ENCODE peak calls at places on chromosomes 6 and 20, in four cellular contexts. A is WERI-Rb-1, K is coronary artery, W is RWPE1. R is an unnamed sample.

GRCh38 chr6:83221886-83222479 is 28.8 kb downstream of the RWDD2A start:
- DNase-seq in A (no peak), K (no peak), W (peak; percentile 21), R (no peak)

GRCh38 chr6:158793432-158793831 is 25.7 kb downstream of the EZR start:
- DNase-seq in A (peak; percentile 24), K (no peak), W (peak; percentile 52), R (no peak)

GRCh38 chr6:24064106-24064505 is 61.9 kb upstream of the NRSN1 start:
- DNase-seq in A (peak; percentile 56), K (no peak), W (no peak), R (no peak)

GRCh38 chr6:90412538-90413369 is 116.1 kb upstream of the BACH2 start:
- DNase-seq in A (no peak), K (no peak), W (no peak), R (no peak)

GRCh38 chr6:64221776-64222175 is 586.2 kb downstream of the PHF3 start:
- DNase-seq in A (no peak), K (no peak), W (no peak), R (no peak)

GRCh38 chr20:31979713-31980426 is 11.9 kb downstream of the XKR7 start:
- DNase-seq in A (no peak), K (no peak), W (no peak), R (no peak)

GRCh38 chr20:53834044-53834442 is 236.4 kb downstream of the BCAS1 start:
- DNase-seq in A (no peak), K (no peak), W (no peak), R (no peak)

GRCh38 chr6:39263299-39264037 is 34.2 kb upstream of the KCNK5 start:
- DNase-seq in A (no peak), K (no peak), W (no peak), R (no peak)

GRCh38 chr20:25053207-25054132 is 4.5 kb downstream of the ACSS1 start:
- DNase-seq in A (no peak), K (peak; percentile 75), W (no peak), R (no peak)

GRCh38 chr20:47164076-47164634 is 192.3 kb downstream of the ZMYND8 start:
- DNase-seq in A (no peak), K (no peak), W (no peak), R (no peak)

GRCh38 chr6:87174078-87174579 is 18.8 kb downstream of the ZNF292 start:
- DNase-seq in A (no peak), K (no peak), W (no peak), R (no peak)

GRCh38 chr6:126302191-126302590 is 37.7 kb upstream of the CENPW start:
- DNase-seq in A (no peak), K (no peak), W (no peak), R (no peak)

GRCh38 chr6:151709329-151709728 is 98.2 kb upstream of the ESR1 start:
- DNase-seq in A (no peak), K (no peak), W (no peak), R (no peak)

GRCh38 chr20:14991023-14991422 is 653.6 kb upstream of the FLRT3 start:
- DNase-seq in A (no peak), K (no peak), W (no peak), R (no peak)

GRCh38 chr20:52003415-52003814 is 188.2 kb downstream of the ZFP64 start:
- DNase-seq in A (no peak), K (no peak), W (no peak), R (no peak)

GRCh38 chr20:62494980-62495797 is 19.4 kb upstream of the GATA5 start:
- DNase-seq in A (peak; percentile 64), K (no peak), W (no peak), R (no peak)

GRCh38 chr6:23823421-23823820 is 302.6 kb upstream of the NRSN1 start:
- DNase-seq in A (no peak), K (no peak), W (no peak), R (no peak)

GRCh38 chr6:40348591-40348990 is 238.6 kb downstream of the LRFN2 start:
- DNase-seq in A (peak; percentile 75), K (no peak), W (no peak), R (no peak)

GRCh38 chr20:44460795-44461141 is 14.9 kb upstream of the TTPAL start:
- DNase-seq in A (no peak), K (no peak), W (peak; percentile 83), R (no peak)

GRCh38 chr20:40506567-40506966 is 182.5 kb downstream of the MAFB start:
- DNase-seq in A (no peak), K (peak; percentile 97), W (peak; percentile 99), R (peak; percentile 94)

GRCh38 chr6:62119401-62119800 is 166.6 kb downstream of the KHDRBS2 start:
- DNase-seq in A (no peak), K (no peak), W (no peak), R (no peak)

GRCh38 chr6:116267879-116268588 is 11.7 kb downstream of the TSPYL1 start:
- DNase-seq in A (no peak), K (no peak), W (no peak), R (no peak)

GRCh38 chr20:36128463-36129176 is 25.9 kb upstream of the EPB41L1 start:
- DNase-seq in A (no peak), K (no peak), W (peak; percentile 57), R (peak; percentile 60)

GRCh38 chr6:12233693-12234551 is 56.2 kb upstream of the EDN1 start:
- DNase-seq in A (peak; percentile 50), K (no peak), W (peak; percentile 72), R (peak; percentile 76)

GRCh38 chr6:32971245-32971580 is 2.8 kb downstream of the BRD2 start:
- DNase-seq in A (no peak), K (no peak), W (no peak), R (no peak)

GRCh38 chr6:32973144-32973854 is 4.9 kb downstream of the BRD2 start:
- DNase-seq in A (peak; percentile 68), K (no peak), W (no peak), R (no peak)

GRCh38 chr6:32972353-32973143 is 4.2 kb downstream of the BRD2 start:
- DNase-seq in A (peak; percentile 47), K (peak; percentile 84), W (no peak), R (no peak)

GRCh38 chr6:32970413-32971244 is 2.2 kb downstream of the BRD2 start:
- DNase-seq in A (peak; percentile 95), K (peak; percentile 94), W (peak; percentile 69), R (no peak)

DNA sequence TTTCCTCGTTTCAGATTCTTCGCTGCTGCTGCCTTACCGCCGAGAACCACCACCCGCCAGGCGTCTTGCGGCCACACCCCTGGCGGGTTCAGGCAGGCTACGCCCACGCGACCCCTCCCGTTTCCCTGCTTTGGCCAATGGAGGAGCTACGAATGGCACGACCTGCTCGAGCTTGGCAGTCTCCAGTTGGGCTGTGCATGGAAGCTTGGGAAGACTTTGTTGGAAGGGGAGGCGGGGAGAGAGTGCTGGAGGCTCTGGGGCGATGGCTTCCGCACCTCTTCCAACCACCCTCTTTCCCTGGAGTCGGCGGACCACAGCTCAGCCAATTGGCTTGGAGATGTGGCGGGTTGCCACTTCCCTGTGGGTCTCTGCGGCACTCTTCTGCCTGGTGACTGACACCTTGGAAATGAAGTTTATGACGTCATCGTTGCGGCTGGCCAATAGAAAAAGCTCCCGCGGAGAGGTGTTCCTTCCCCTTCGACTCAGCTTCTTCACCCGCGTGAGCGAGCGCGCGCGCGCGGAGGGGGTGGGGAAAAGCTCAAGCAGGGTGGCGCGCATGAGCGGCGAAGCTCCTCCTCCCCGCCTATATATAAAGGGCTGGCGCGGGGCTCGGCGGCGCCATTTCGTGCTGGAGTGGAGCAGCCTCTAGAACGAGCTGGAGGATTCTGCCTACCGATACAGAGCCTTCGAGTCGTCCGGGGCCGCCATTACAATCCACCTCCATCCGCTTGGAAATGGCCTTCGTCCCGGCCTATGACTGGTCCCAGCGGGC is 3.4 kb downstream of the BRD2 start:
- DNase-seq in A (peak; percentile 100), K (peak; percentile 100), W (peak; percentile 97), R (peak; percentile 98)
- TF ChIP-seq CTCF in A (peak; percentile 5), K (no peak), W (no peak), R (no peak)

GRCh38 chr6:166796610-166797009 is 159.7 kb downstream of the RNASET2 start:
- DNase-seq in A (no peak), K (no peak), W (no peak), R (no peak)
- TF ChIP-seq CTCF in A (no peak), K (no peak), W (no peak), R (no peak)

GRCh38 chr20:13856356-13856755 is 71.5 kb downstream of the NDUFAF5 start:
- DNase-seq in A (no peak), K (no peak), W (no peak), R (no peak)

GRCh38 chr20:13852321-13852720 is 67.5 kb downstream of the NDUFAF5 start:
- DNase-seq in A (no peak), K (no peak), W (no peak), R (no peak)

GRCh38 chr20:13855613-13856012 is 70.8 kb downstream of the NDUFAF5 start:
- DNase-seq in A (no peak), K (no peak), W (no peak), R (no peak)

GRCh38 chr20:13851279-13851678 is 66.5 kb downstream of the NDUFAF5 start:
- DNase-seq in A (no peak), K (no peak), W (no peak), R (no peak)
- TF ChIP-seq CTCF in A (no peak), K (no peak), W (no peak), R (no peak)

GRCh38 chr20:56244259-56244658 is 4.3 kb upstream of the MC3R start:
- DNase-seq in A (no peak), K (no peak), W (no peak), R (no peak)

GRCh38 chr20:56247954-56248782 is at the start of gene MC3R:
- DNase-seq in A (peak; percentile 61), K (no peak), W (peak; percentile 75), R (peak; percentile 2)

GRCh38 chr20:56245761-56246160 is 2.8 kb upstream of the MC3R start:
- DNase-seq in A (no peak), K (no peak), W (peak; percentile 42), R (no peak)

GRCh38 chr20:56249244-56249955 is 868 bp downstream of the MC3R start:
- DNase-seq in A (peak; percentile 41), K (no peak), W (peak; percentile 59), R (no peak)
- TF ChIP-seq CTCF in A (peak; percentile 92), K (no peak), W (peak; percentile 93), R (peak; percentile 43)

GRCh38 chr6:7390218-7390878 is 740 bp downstream of the RIOK1 start:
- DNase-seq in A (no peak), K (no peak), W (no peak), R (no peak)
- TF ChIP-seq CTCF in A (no peak), K (no peak), W (peak; percentile 3), R (no peak)

GRCh38 chr6:42744351-42744890 is 1.5 kb downstream of the TBCC start:
- DNase-seq in A (peak; percentile 71), K (no peak), W (no peak), R (no peak)
- TF ChIP-seq CTCF in A (peak; percentile 28), K (no peak), W (no peak), R (peak; percentile 29)

GRCh38 chr6:154539593-154540269 is 29.2 kb upstream of the CNKSR3 start:
- DNase-seq in A (no peak), K (no peak), W (no peak), R (no peak)
- TF ChIP-seq CTCF in A (no peak), K (no peak), W (no peak), R (no peak)

GRCh38 chr6:53984581-53984980 is 126.7 kb upstream of the MLIP start:
- DNase-seq in A (no peak), K (no peak), W (no peak), R (no peak)

GRCh38 chr6:53986721-53987526 is 124.3 kb upstream of the MLIP start:
- DNase-seq in A (no peak), K (no peak), W (no peak), R (no peak)

GRCh38 chr6:53985361-53985760 is 125.9 kb upstream of the MLIP start:
- DNase-seq in A (no peak), K (no peak), W (no peak), R (no peak)

GRCh38 chr6:53987527-53987888 is 123.7 kb upstream of the MLIP start:
- DNase-seq in A (no peak), K (no peak), W (no peak), R (no peak)

GRCh38 chr6:53986165-53986720 is 125.0 kb upstream of the MLIP start:
- DNase-seq in A (peak; percentile 55), K (no peak), W (peak; percentile 26), R (no peak)
- TF ChIP-seq CTCF in A (peak; percentile 78), K (peak; percentile 58), W (peak; percentile 82), R (peak; percentile 83)